ENCODE peak calls at places on chromosome 1, in seven cellular contexts. Z is aorta, Y is lung, V is IMR-90, I is GM06990, G is neural progenitor cell, L is left ventricle myocardium inferior. K is an unnamed sample.

GRCh38 chr1:24586970-24587820 is 31.3 kb downstream of the NCMAP start:
- DNase-seq in Z (no peak), Y (peak), V (peak), I (no peak), G (peak), L (no peak), K (no peak)

GRCh38 chr1:101081496-101082282 is 56.1 kb upstream of the DPH5 start:
- DNase-seq in Z (no peak), Y (no peak), V (no peak), I (peak), G (no peak), L (no peak), K (no peak)

GRCh38 chr1:70518106-70518505 is 107.0 kb downstream of the CTH start:
- DNase-seq in Z (no peak), Y (no peak), V (no peak), I (no peak), G (no peak), L (no peak), K (no peak)

GRCh38 chr1:17392199-17392740 is 20.3 kb downstream of the PADI6 start:
- DNase-seq in Z (no peak), Y (no peak), V (no peak), I (no peak), G (no peak), L (no peak), K (no peak)

GRCh38 chr1:224493269-224493668 is 58.7 kb upstream of the WDR26 start:
- DNase-seq in Z (no peak), Y (no peak), V (no peak), I (no peak), G (no peak), L (no peak), K (no peak)

GRCh38 chr1:230084408-230085177 is 17.6 kb downstream of the GALNT2 start:
- DNase-seq in Z (peak), Y (peak), V (peak), I (no peak), G (no peak), L (no peak), K (peak)

GRCh38 chr1:43549921-43550597 is 19.4 kb downstream of the PTPRF start:
- DNase-seq in Z (no peak), Y (peak), V (no peak), I (peak), G (peak), L (peak), K (peak)

GRCh38 chr1:165456861-165457260 is 11.9 kb upstream of the RXRG start:
- DNase-seq in Z (no peak), Y (no peak), V (no peak), I (no peak), G (no peak), L (no peak), K (no peak)

GRCh38 chr1:53070621-53071020 is 8.6 kb downstream of the PODN start:
- DNase-seq in Z (no peak), Y (no peak), V (no peak), I (no peak), G (no peak), L (peak), K (no peak)

GRCh38 chr1:25099343-25099951 is 132.9 kb downstream of the SYF2 start:
- DNase-seq in Z (peak), Y (no peak), V (no peak), I (peak), G (no peak), L (no peak), K (no peak)

GRCh38 chr1:44407430-44408180 is 2.5 kb downstream of the RNF220 start:
- DNase-seq in Z (peak), Y (no peak), V (no peak), I (peak), G (peak), L (no peak), K (no peak)

GRCh38 chr1:246032111-246032551 is 474.9 kb downstream of the SMYD3 start:
- DNase-seq in Z (no peak), Y (no peak), V (no peak), I (no peak), G (no peak), L (no peak), K (peak)

GRCh38 chr1:53180226-53180625 is 16.4 kb upstream of the CPT2 start:
- DNase-seq in Z (no peak), Y (no peak), V (peak), I (no peak), G (no peak), L (no peak), K (no peak)

GRCh38 chr1:38194486-38194885 is 147.9 kb upstream of the POU3F1 start:
- DNase-seq in Z (no peak), Y (peak), V (no peak), I (no peak), G (no peak), L (no peak), K (no peak)

GRCh38 chr1:7313081-7313546 is 458.0 kb upstream of the VAMP3 start:
- DNase-seq in Z (no peak), Y (peak), V (peak), I (no peak), G (no peak), L (no peak), K (no peak)

GRCh38 chr1:151032164-151032563 is 4.2 kb upstream of the BNIPL start:
- DNase-seq in Z (no peak), Y (no peak), V (no peak), I (no peak), G (no peak), L (no peak), K (no peak)

GRCh38 chr1:207027221-207027777 is 5.3 kb downstream of the C1orf116 start:
- DNase-seq in Z (no peak), Y (no peak), V (peak), I (no peak), G (no peak), L (no peak), K (peak)
- H3K4me3 ChIP-seq in Z (no peak), Y (no peak), V (no peak), I (no peak), G (no peak), L (no peak), K (no peak)

DNA sequence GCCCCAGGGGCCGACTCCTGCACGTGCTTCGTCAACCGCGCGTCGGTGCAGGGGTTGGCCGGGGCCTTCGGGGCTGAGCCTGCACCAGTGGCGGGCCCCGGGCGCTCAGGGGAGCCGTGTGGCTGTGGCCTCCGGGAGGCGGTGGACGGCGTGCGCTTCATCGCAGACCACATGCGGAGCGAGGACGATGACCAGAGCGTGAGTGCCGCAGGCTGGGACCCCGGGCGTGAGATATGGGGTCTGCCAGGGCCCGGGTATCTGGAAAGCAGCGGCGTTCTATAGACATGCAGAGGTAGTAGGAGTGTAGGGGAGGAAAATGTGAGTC is 4.3 kb downstream of the CHRNB2 start:
- DNase-seq in Z (no peak), Y (no peak), V (no peak), I (no peak), G (no peak), L (no peak), K (no peak)
- H3K4me3 ChIP-seq in Z (no peak), Y (no peak), V (no peak), I (no peak), G (no peak), L (no peak), K (no peak)

GRCh38 chr1:175209493-175209921 is 16.9 kb upstream of the KIAA0040 start:
- DNase-seq in Z (no peak), Y (no peak), V (no peak), I (peak), G (no peak), L (no peak), K (no peak)
- H3K4me3 ChIP-seq in Z (no peak), Y (no peak), V (no peak), I (no peak), G (no peak), L (no peak), K (no peak)

GRCh38 chr1:109796484-109797305 is 33.0 kb upstream of the EPS8L3 start:
- DNase-seq in Z (no peak), Y (no peak), V (peak), I (no peak), G (no peak), L (no peak), K (no peak)
- H3K4me3 ChIP-seq in Z (no peak), Y (no peak), V (no peak), I (no peak), G (no peak), L (no peak), K (no peak)

DNA sequence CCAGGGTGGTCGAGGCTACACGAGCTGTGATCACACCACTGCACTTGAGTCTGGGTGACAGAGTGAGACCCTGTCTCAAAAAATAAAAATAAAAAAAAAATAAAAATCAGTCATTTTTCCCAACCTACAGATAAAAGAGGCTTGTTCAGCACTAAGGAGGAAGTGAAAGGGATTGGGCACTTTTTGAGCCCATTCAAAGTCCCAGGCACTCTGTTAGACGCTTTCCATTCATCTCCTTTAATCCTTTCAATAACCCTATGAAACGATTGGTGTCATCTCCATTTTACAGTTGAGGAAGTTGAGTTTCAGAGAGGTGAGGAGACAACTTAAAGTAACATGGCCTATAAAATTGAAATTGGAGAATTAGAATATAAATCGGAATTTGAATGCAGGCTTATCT is 10.4 kb upstream of the AGO4 start:
- DNase-seq in Z (no peak), Y (no peak), V (no peak), I (no peak), G (no peak), L (no peak), K (no peak)
- H3K4me3 ChIP-seq in Z (no peak), Y (no peak), V (no peak), I (no peak), G (no peak), L (no peak), K (no peak)

DNA sequence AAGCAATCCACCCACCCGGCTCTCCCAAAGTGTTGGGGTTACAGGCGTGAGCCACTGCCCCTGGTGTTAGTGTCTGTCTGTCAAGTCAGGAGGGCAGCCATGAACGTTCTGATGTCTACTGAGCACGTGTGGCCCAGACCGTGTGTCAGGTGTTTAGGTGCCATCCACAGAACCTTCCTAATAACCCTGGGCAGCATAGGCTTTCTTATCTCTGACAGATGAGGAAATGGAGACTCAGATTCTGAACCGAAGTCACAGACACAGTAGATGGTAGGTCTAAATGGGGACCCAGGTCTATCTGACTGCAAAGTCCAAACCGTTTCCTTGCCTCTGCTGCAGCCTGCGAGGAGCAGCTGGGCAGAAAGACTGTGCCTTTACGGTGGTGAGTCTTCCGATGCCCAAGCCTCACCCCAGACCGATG is 622 bp upstream of the IL6R start:
- DNase-seq in Z (no peak), Y (no peak), V (no peak), I (no peak), G (no peak), L (no peak), K (no peak)
- H3K4me3 ChIP-seq in Z (no peak), Y (no peak), V (no peak), I (peak), G (no peak), L (peak), K (no peak)

DNA sequence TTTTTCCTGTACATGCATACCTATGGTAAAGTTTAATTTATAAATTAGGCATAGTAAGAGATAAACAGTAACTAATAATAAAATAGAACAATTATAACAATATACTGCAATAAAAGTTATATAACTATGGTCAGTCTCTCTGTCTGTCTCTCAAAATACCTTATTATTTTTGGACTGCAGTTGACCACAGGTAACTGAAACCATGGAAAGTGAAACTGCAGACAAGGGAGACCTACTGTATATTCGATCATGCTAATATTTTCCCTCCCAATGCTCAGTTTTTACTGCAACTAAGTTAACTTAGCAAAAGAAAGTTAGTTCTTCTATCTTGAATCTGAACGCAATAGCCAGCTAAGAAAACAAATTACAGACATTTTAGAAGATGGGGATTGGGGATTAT is 12.3 kb upstream of the DHX9 start:
- DNase-seq in Z (no peak), Y (no peak), V (no peak), I (no peak), G (no peak), L (no peak), K (no peak)
- H3K4me3 ChIP-seq in Z (no peak), Y (no peak), V (no peak), I (no peak), G (no peak), L (no peak), K (no peak)

GRCh38 chr1:22143586-22144033 is 713 bp upstream of the WNT4 start:
- DNase-seq in Z (no peak), Y (no peak), V (no peak), I (no peak), G (peak), L (no peak), K (no peak)
- H3K4me3 ChIP-seq in Z (peak), Y (no peak), V (no peak), I (no peak), G (peak), L (peak), K (peak)

K was measured in kidney epithelial cell.